ENCODE peak calls at places on chromosomes 13 and 19, in six cellular contexts. One of them, this sample, is unnamed.

GRCh38 chr13:95362666-95363065 is 61.4 kb upstream of the ABCC4 start:
- DNase-seq in fibroblast of mammary gland: no peak
- DNase-seq in Panc1: no peak
- DNase-seq in neural crest cell: no peak
- DNase-seq in omental fat pad: no peak
- DNase-seq in activated CD8-positive, alpha-beta T cell treated with anti-CD3 and anti-CD28 coated beads for 36 hours: no peak
- DNase-seq in this sample: no peak

GRCh38 chr19:12842511-12842910 is 4.2 kb downstream of the MAST1 start:
- DNase-seq in fibroblast of mammary gland: no peak
- DNase-seq in Panc1: no peak
- DNase-seq in neural crest cell: no peak
- DNase-seq in omental fat pad: no peak
- DNase-seq in activated CD8-positive, alpha-beta T cell treated with anti-CD3 and anti-CD28 coated beads for 36 hours: no peak
- DNase-seq in this sample: no peak

GRCh38 chr19:30407310-30407709 is 35.1 kb downstream of the ZNF536 start:
- DNase-seq in fibroblast of mammary gland: no peak
- DNase-seq in Panc1: no peak
- DNase-seq in neural crest cell: no peak
- DNase-seq in omental fat pad: no peak
- DNase-seq in activated CD8-positive, alpha-beta T cell treated with anti-CD3 and anti-CD28 coated beads for 36 hours: no peak
- DNase-seq in this sample: no peak

GRCh38 chr19:9139609-9140158 is 513 bp upstream of the ZNF317 start:
- DNase-seq in fibroblast of mammary gland: peak; percentile 17
- DNase-seq in Panc1: no peak
- DNase-seq in neural crest cell: no peak
- DNase-seq in omental fat pad: no peak
- DNase-seq in activated CD8-positive, alpha-beta T cell treated with anti-CD3 and anti-CD28 coated beads for 36 hours: peak; percentile 10
- DNase-seq in this sample: no peak

GRCh38 chr13:39129253-39129652 is 91.0 kb downstream of the NHLRC3 start:
- DNase-seq in fibroblast of mammary gland: no peak
- DNase-seq in Panc1: no peak
- DNase-seq in neural crest cell: no peak
- DNase-seq in omental fat pad: no peak
- DNase-seq in activated CD8-positive, alpha-beta T cell treated with anti-CD3 and anti-CD28 coated beads for 36 hours: no peak
- DNase-seq in this sample: no peak

GRCh38 chr13:28526876-28527275 is 31.9 kb upstream of the FLT1 start:
- DNase-seq in fibroblast of mammary gland: no peak
- DNase-seq in Panc1: no peak
- DNase-seq in neural crest cell: no peak
- DNase-seq in omental fat pad: no peak
- DNase-seq in activated CD8-positive, alpha-beta T cell treated with anti-CD3 and anti-CD28 coated beads for 36 hours: no peak
- DNase-seq in this sample: no peak

GRCh38 chr19:48543121-48543710 is 8.8 kb upstream of the SULT2B1 start:
- DNase-seq in fibroblast of mammary gland: peak; percentile 62
- DNase-seq in Panc1: no peak
- DNase-seq in neural crest cell: no peak
- DNase-seq in omental fat pad: no peak
- DNase-seq in activated CD8-positive, alpha-beta T cell treated with anti-CD3 and anti-CD28 coated beads for 36 hours: no peak
- DNase-seq in this sample: no peak

GRCh38 chr19:10068205-10068604 is 17.9 kb upstream of the SHFL start:
- DNase-seq in fibroblast of mammary gland: no peak
- DNase-seq in Panc1: no peak
- DNase-seq in neural crest cell: no peak
- DNase-seq in omental fat pad: no peak
- DNase-seq in activated CD8-positive, alpha-beta T cell treated with anti-CD3 and anti-CD28 coated beads for 36 hours: peak; percentile 33
- DNase-seq in this sample: no peak

GRCh38 chr13:85638265-85638664 is 161.0 kb downstream of the SLITRK6 start:
- DNase-seq in fibroblast of mammary gland: no peak
- DNase-seq in Panc1: no peak
- DNase-seq in neural crest cell: no peak
- DNase-seq in omental fat pad: no peak
- DNase-seq in activated CD8-positive, alpha-beta T cell treated with anti-CD3 and anti-CD28 coated beads for 36 hours: no peak
- DNase-seq in this sample: no peak

GRCh38 chr19:16871870-16872269 is 16.9 kb upstream of the F2RL3 start:
- DNase-seq in fibroblast of mammary gland: no peak
- DNase-seq in Panc1: no peak
- DNase-seq in neural crest cell: no peak
- DNase-seq in omental fat pad: no peak
- DNase-seq in activated CD8-positive, alpha-beta T cell treated with anti-CD3 and anti-CD28 coated beads for 36 hours: no peak
- DNase-seq in this sample: no peak

GRCh38 chr13:103275708-103276107 is 209.5 kb upstream of the SLC10A2 start:
- DNase-seq in fibroblast of mammary gland: no peak
- DNase-seq in Panc1: no peak
- DNase-seq in neural crest cell: no peak
- DNase-seq in omental fat pad: no peak
- DNase-seq in activated CD8-positive, alpha-beta T cell treated with anti-CD3 and anti-CD28 coated beads for 36 hours: no peak
- DNase-seq in this sample: no peak

GRCh38 chr13:104106705-104107393 is 1040.6 kb upstream of the SLC10A2 start:
- DNase-seq in fibroblast of mammary gland: no peak
- DNase-seq in Panc1: no peak
- DNase-seq in neural crest cell: no peak
- DNase-seq in omental fat pad: no peak
- DNase-seq in activated CD8-positive, alpha-beta T cell treated with anti-CD3 and anti-CD28 coated beads for 36 hours: no peak
- DNase-seq in this sample: no peak

GRCh38 chr19:5000120-5000611 is 31.3 kb downstream of the KDM4B start:
- DNase-seq in fibroblast of mammary gland: no peak
- DNase-seq in Panc1: no peak
- DNase-seq in neural crest cell: no peak
- DNase-seq in omental fat pad: no peak
- DNase-seq in activated CD8-positive, alpha-beta T cell treated with anti-CD3 and anti-CD28 coated beads for 36 hours: no peak
- DNase-seq in this sample: no peak

GRCh38 chr13:87884874-87885273 is 213.7 kb downstream of the SLITRK5 start:
- DNase-seq in fibroblast of mammary gland: peak; percentile 20
- DNase-seq in Panc1: no peak
- DNase-seq in neural crest cell: no peak
- DNase-seq in omental fat pad: no peak
- DNase-seq in activated CD8-positive, alpha-beta T cell treated with anti-CD3 and anti-CD28 coated beads for 36 hours: no peak
- DNase-seq in this sample: no peak

GRCh38 chr19:50705422-50706019 is 14.1 kb downstream of the SHANK1 start:
- DNase-seq in fibroblast of mammary gland: peak; percentile 73
- DNase-seq in Panc1: peak; percentile 42
- DNase-seq in neural crest cell: peak; percentile 39
- DNase-seq in omental fat pad: no peak
- DNase-seq in activated CD8-positive, alpha-beta T cell treated with anti-CD3 and anti-CD28 coated beads for 36 hours: peak; percentile 67
- DNase-seq in this sample: peak; percentile 87

GRCh38 chr13:40874138-40874776 is 84.8 kb downstream of the SLC25A15 start:
- DNase-seq in fibroblast of mammary gland: peak; percentile 5
- DNase-seq in Panc1: no peak
- DNase-seq in neural crest cell: no peak
- DNase-seq in omental fat pad: no peak
- DNase-seq in activated CD8-positive, alpha-beta T cell treated with anti-CD3 and anti-CD28 coated beads for 36 hours: no peak
- DNase-seq in this sample: no peak

GRCh38 chr19:48244289-48244688 is 11.4 kb downstream of the CARD8 start:
- DNase-seq in fibroblast of mammary gland: no peak
- DNase-seq in Panc1: no peak
- DNase-seq in neural crest cell: no peak
- DNase-seq in omental fat pad: no peak
- DNase-seq in activated CD8-positive, alpha-beta T cell treated with anti-CD3 and anti-CD28 coated beads for 36 hours: peak; percentile 60
- DNase-seq in this sample: no peak

GRCh38 chr13:107067381-107067780 is 499.4 kb upstream of the ARGLU1 start:
- DNase-seq in fibroblast of mammary gland: no peak
- DNase-seq in Panc1: no peak
- DNase-seq in neural crest cell: no peak
- DNase-seq in omental fat pad: no peak
- DNase-seq in activated CD8-positive, alpha-beta T cell treated with anti-CD3 and anti-CD28 coated beads for 36 hours: no peak
- DNase-seq in this sample: no peak

GRCh38 chr13:60662595-60662994 is 265.6 kb downstream of the TDRD3 start:
- DNase-seq in fibroblast of mammary gland: no peak
- DNase-seq in Panc1: no peak
- DNase-seq in neural crest cell: no peak
- DNase-seq in omental fat pad: no peak
- DNase-seq in activated CD8-positive, alpha-beta T cell treated with anti-CD3 and anti-CD28 coated beads for 36 hours: no peak
- DNase-seq in this sample: no peak

GRCh38 chr19:29978139-29978538 is 36.1 kb downstream of the URI1 start:
- DNase-seq in fibroblast of mammary gland: peak; percentile 35
- DNase-seq in Panc1: no peak
- DNase-seq in neural crest cell: no peak
- DNase-seq in omental fat pad: no peak
- DNase-seq in activated CD8-positive, alpha-beta T cell treated with anti-CD3 and anti-CD28 coated beads for 36 hours: peak; percentile 5
- DNase-seq in this sample: peak; percentile 9

GRCh38 chr13:27926644-27927434 is 7.0 kb downstream of the PDX1 start:
- DNase-seq in fibroblast of mammary gland: no peak
- DNase-seq in Panc1: no peak
- DNase-seq in neural crest cell: no peak
- DNase-seq in omental fat pad: no peak
- DNase-seq in activated CD8-positive, alpha-beta T cell treated with anti-CD3 and anti-CD28 coated beads for 36 hours: peak; percentile 24
- DNase-seq in this sample: peak; percentile 32

GRCh38 chr19:4183967-4184717 is 1.7 kb downstream of the ANKRD24 start:
- DNase-seq in fibroblast of mammary gland: no peak
- DNase-seq in Panc1: no peak
- DNase-seq in neural crest cell: no peak
- DNase-seq in omental fat pad: no peak
- DNase-seq in activated CD8-positive, alpha-beta T cell treated with anti-CD3 and anti-CD28 coated beads for 36 hours: no peak
- DNase-seq in this sample: no peak

GRCh38 chr19:5005096-5005495 is 36.2 kb downstream of the KDM4B start:
- DNase-seq in fibroblast of mammary gland: no peak
- DNase-seq in Panc1: no peak
- DNase-seq in neural crest cell: no peak
- DNase-seq in omental fat pad: no peak
- DNase-seq in activated CD8-positive, alpha-beta T cell treated with anti-CD3 and anti-CD28 coated beads for 36 hours: no peak
- DNase-seq in this sample: no peak

GRCh38 chr13:99220199-99220931 is 19.7 kb downstream of the UBAC2 start:
- DNase-seq in fibroblast of mammary gland: no peak
- DNase-seq in Panc1: no peak
- DNase-seq in neural crest cell: no peak
- DNase-seq in omental fat pad: no peak
- DNase-seq in activated CD8-positive, alpha-beta T cell treated with anti-CD3 and anti-CD28 coated beads for 36 hours: peak; percentile 51
- DNase-seq in this sample: no peak

GRCh38 chr13:107104631-107105030 is 536.7 kb upstream of the ARGLU1 start:
- DNase-seq in fibroblast of mammary gland: no peak
- DNase-seq in Panc1: no peak
- DNase-seq in neural crest cell: no peak
- DNase-seq in omental fat pad: no peak
- DNase-seq in activated CD8-positive, alpha-beta T cell treated with anti-CD3 and anti-CD28 coated beads for 36 hours: no peak
- DNase-seq in this sample: no peak

GRCh38 chr13:31240921-31241320 is 41.1 kb downstream of the B3GLCT start:
- DNase-seq in fibroblast of mammary gland: peak; percentile 56
- DNase-seq in Panc1: no peak
- DNase-seq in neural crest cell: no peak
- DNase-seq in omental fat pad: no peak
- DNase-seq in activated CD8-positive, alpha-beta T cell treated with anti-CD3 and anti-CD28 coated beads for 36 hours: no peak
- DNase-seq in this sample: no peak

GRCh38 chr13:31234729-31235128 is 35.0 kb downstream of the B3GLCT start:
- DNase-seq in fibroblast of mammary gland: peak; percentile 8
- DNase-seq in Panc1: no peak
- DNase-seq in neural crest cell: no peak
- DNase-seq in omental fat pad: no peak
- DNase-seq in activated CD8-positive, alpha-beta T cell treated with anti-CD3 and anti-CD28 coated beads for 36 hours: no peak
- DNase-seq in this sample: no peak

GRCh38 chr13:31236211-31236786 is 36.5 kb downstream of the B3GLCT start:
- DNase-seq in fibroblast of mammary gland: peak; percentile 65
- DNase-seq in Panc1: no peak
- DNase-seq in neural crest cell: no peak
- DNase-seq in omental fat pad: no peak
- DNase-seq in activated CD8-positive, alpha-beta T cell treated with anti-CD3 and anti-CD28 coated beads for 36 hours: peak; percentile 16
- DNase-seq in this sample: peak; percentile 28
- TF ChIP-seq CTCF in fibroblast of mammary gland: peak; percentile 84
- TF ChIP-seq CTCF in Panc1: peak; percentile 66
- TF ChIP-seq CTCF in neural crest cell: peak; percentile 82
- TF ChIP-seq CTCF in omental fat pad: no peak
- TF ChIP-seq CTCF in activated CD8-positive, alpha-beta T cell treated with anti-CD3 and anti-CD28 coated beads for 36 hours: peak; percentile 71
- TF ChIP-seq CTCF in this sample: peak; percentile 61

GRCh38 chr13:25725104-25725503 is 326.7 kb downstream of the SHISA2 start:
- DNase-seq in fibroblast of mammary gland: no peak
- DNase-seq in Panc1: no peak
- DNase-seq in neural crest cell: no peak
- DNase-seq in omental fat pad: no peak
- DNase-seq in activated CD8-positive, alpha-beta T cell treated with anti-CD3 and anti-CD28 coated beads for 36 hours: no peak
- DNase-seq in this sample: no peak
- TF ChIP-seq CTCF in fibroblast of mammary gland: no peak
- TF ChIP-seq CTCF in Panc1: no peak
- TF ChIP-seq CTCF in neural crest cell: no peak
- TF ChIP-seq CTCF in omental fat pad: no peak
- TF ChIP-seq CTCF in activated CD8-positive, alpha-beta T cell treated with anti-CD3 and anti-CD28 coated beads for 36 hours: no peak
- TF ChIP-seq CTCF in this sample: no peak

GRCh38 chr13:26048745-26049144 is 3.1 kb downstream of the SHISA2 start:
- DNase-seq in fibroblast of mammary gland: no peak
- DNase-seq in Panc1: no peak
- DNase-seq in neural crest cell: no peak
- DNase-seq in omental fat pad: no peak
- DNase-seq in activated CD8-positive, alpha-beta T cell treated with anti-CD3 and anti-CD28 coated beads for 36 hours: no peak
- DNase-seq in this sample: no peak

GRCh38 chr13:26042781-26043180 is 9.0 kb downstream of the SHISA2 start:
- DNase-seq in fibroblast of mammary gland: no peak
- DNase-seq in Panc1: no peak
- DNase-seq in neural crest cell: no peak
- DNase-seq in omental fat pad: no peak
- DNase-seq in activated CD8-positive, alpha-beta T cell treated with anti-CD3 and anti-CD28 coated beads for 36 hours: no peak
- DNase-seq in this sample: no peak

GRCh38 chr13:26047040-26047439 is 4.8 kb downstream of the SHISA2 start:
- DNase-seq in fibroblast of mammary gland: no peak
- DNase-seq in Panc1: no peak
- DNase-seq in neural crest cell: no peak
- DNase-seq in omental fat pad: no peak
- DNase-seq in activated CD8-positive, alpha-beta T cell treated with anti-CD3 and anti-CD28 coated beads for 36 hours: no peak
- DNase-seq in this sample: no peak

GRCh38 chr13:26046639-26047038 is 5.2 kb downstream of the SHISA2 start:
- DNase-seq in fibroblast of mammary gland: no peak
- DNase-seq in Panc1: no peak
- DNase-seq in neural crest cell: no peak
- DNase-seq in omental fat pad: no peak
- DNase-seq in activated CD8-positive, alpha-beta T cell treated with anti-CD3 and anti-CD28 coated beads for 36 hours: no peak
- DNase-seq in this sample: no peak

GRCh38 chr13:26045123-26045522 is 6.7 kb downstream of the SHISA2 start:
- DNase-seq in fibroblast of mammary gland: no peak
- DNase-seq in Panc1: no peak
- DNase-seq in neural crest cell: no peak
- DNase-seq in omental fat pad: no peak
- DNase-seq in activated CD8-positive, alpha-beta T cell treated with anti-CD3 and anti-CD28 coated beads for 36 hours: no peak
- DNase-seq in this sample: no peak
- TF ChIP-seq CTCF in fibroblast of mammary gland: no peak
- TF ChIP-seq CTCF in Panc1: no peak
- TF ChIP-seq CTCF in neural crest cell: no peak
- TF ChIP-seq CTCF in omental fat pad: no peak
- TF ChIP-seq CTCF in activated CD8-positive, alpha-beta T cell treated with anti-CD3 and anti-CD28 coated beads for 36 hours: no peak
- TF ChIP-seq CTCF in this sample: no peak

GRCh38 chr19:13908674-13909073 is 2.7 kb downstream of the CC2D1A start:
- DNase-seq in fibroblast of mammary gland: no peak
- DNase-seq in Panc1: no peak
- DNase-seq in neural crest cell: no peak
- DNase-seq in omental fat pad: no peak
- DNase-seq in activated CD8-positive, alpha-beta T cell treated with anti-CD3 and anti-CD28 coated beads for 36 hours: no peak
- DNase-seq in this sample: no peak

GRCh38 chr19:13906525-13906904 is 514 bp downstream of the CC2D1A start:
- DNase-seq in fibroblast of mammary gland: no peak
- DNase-seq in Panc1: no peak
- DNase-seq in neural crest cell: no peak
- DNase-seq in omental fat pad: no peak
- DNase-seq in activated CD8-positive, alpha-beta T cell treated with anti-CD3 and anti-CD28 coated beads for 36 hours: peak; percentile 34
- DNase-seq in this sample: no peak

GRCh38 chr19:13906910-13907309 is 909 bp downstream of the CC2D1A start:
- DNase-seq in fibroblast of mammary gland: no peak
- DNase-seq in Panc1: no peak
- DNase-seq in neural crest cell: no peak
- DNase-seq in omental fat pad: no peak
- DNase-seq in activated CD8-positive, alpha-beta T cell treated with anti-CD3 and anti-CD28 coated beads for 36 hours: no peak
- DNase-seq in this sample: no peak

GRCh38 chr19:13902993-13903555 is 2.8 kb downstream of the BRME1 start:
- DNase-seq in fibroblast of mammary gland: peak; percentile 15
- DNase-seq in Panc1: no peak
- DNase-seq in neural crest cell: no peak
- DNase-seq in omental fat pad: no peak
- DNase-seq in activated CD8-positive, alpha-beta T cell treated with anti-CD3 and anti-CD28 coated beads for 36 hours: peak; percentile 62
- DNase-seq in this sample: no peak

GRCh38 chr19:13905634-13906524 is at the start of the genes BRME1 and CC2D1A:
- DNase-seq in fibroblast of mammary gland: peak; percentile 74
- DNase-seq in Panc1: peak; percentile 39
- DNase-seq in neural crest cell: peak; percentile 84
- DNase-seq in omental fat pad: peak; percentile 77
- DNase-seq in activated CD8-positive, alpha-beta T cell treated with anti-CD3 and anti-CD28 coated beads for 36 hours: peak; percentile 98
- DNase-seq in this sample: peak; percentile 100
- TF ChIP-seq CTCF in fibroblast of mammary gland: no peak
- TF ChIP-seq CTCF in Panc1: no peak
- TF ChIP-seq CTCF in neural crest cell: no peak
- TF ChIP-seq CTCF in omental fat pad: no peak
- TF ChIP-seq CTCF in activated CD8-positive, alpha-beta T cell treated with anti-CD3 and anti-CD28 coated beads for 36 hours: no peak
- TF ChIP-seq CTCF in this sample: no peak

This sample was measured in GM13977.